ENCODE peak calls at places on chromosome 9, in six cellular contexts. S, K, B, N, Q and G are unnamed samples.

GRCh38 chr9:69809304-69809863 is 11.2 kb upstream of the CFAP95 start:
- DNase-seq in Q (no peak), K (no peak), N (no peak), B (peak), S (peak), G (no peak)

GRCh38 chr9:95517559-95517933 is 775 bp upstream of the PTCH1 start:
- DNase-seq in N (no peak), K (no peak), Q (no peak), S (no peak), B (no peak), G (no peak)

GRCh38 chr9:87686520-87687090 is 39.3 kb upstream of the CTSL start:
- DNase-seq in N (no peak), B (no peak), S (no peak), K (no peak), Q (no peak), G (no peak)

GRCh38 chr9:78001946-78002731 is 29.5 kb downstream of the GNAQ start:
- DNase-seq in S (no peak), N (no peak), Q (no peak), K (no peak), B (peak), G (no peak)

GRCh38 chr9:89440548-89440947 is 57.4 kb downstream of the SEMA4D start:
- DNase-seq in Q (no peak), S (no peak), N (no peak), B (no peak), K (no peak), G (no peak)

GRCh38 chr9:31334837-31335528 is 1049.5 kb upstream of the ACO1 start:
- DNase-seq in Q (no peak), N (no peak), K (no peak), B (no peak), S (no peak), G (no peak)

GRCh38 chr9:98860871-98861293 is 53.4 kb downstream of the GALNT12 start:
- DNase-seq in S (peak), Q (peak), B (peak), N (no peak), K (peak), G (no peak)

GRCh38 chr9:119289740-119290139 is 79.5 kb downstream of the BRINP1 start:
- DNase-seq in B (peak), K (peak), N (peak), Q (no peak), S (peak), G (no peak)

GRCh38 chr9:129879991-129880653 is 44.9 kb downstream of the USP20 start:
- DNase-seq in Q (no peak), B (no peak), N (no peak), S (no peak), K (no peak), G (no peak)

GRCh38 chr9:131348631-131349521 is 45.0 kb upstream of the PRRC2B start:
- DNase-seq in N (no peak), K (no peak), S (peak), Q (no peak), B (no peak), G (no peak)

GRCh38 chr9:137575725-137576411 is 2.9 kb downstream of the DPH7 start:
- DNase-seq in B (no peak), N (no peak), K (no peak), Q (no peak), S (no peak), G (no peak)
- TF ChIP-seq CTCF in B (no peak), N (no peak), K (no peak), Q (no peak), S (peak), G (no peak)

GRCh38 chr9:126386088-126386487 is 59.5 kb downstream of the MVB12B start:
- DNase-seq in K (no peak), S (no peak), Q (no peak), B (peak), N (no peak), G (no peak)
- TF ChIP-seq CTCF in K (peak), S (peak), Q (peak), B (peak), N (no peak), G (no peak)

DNA sequence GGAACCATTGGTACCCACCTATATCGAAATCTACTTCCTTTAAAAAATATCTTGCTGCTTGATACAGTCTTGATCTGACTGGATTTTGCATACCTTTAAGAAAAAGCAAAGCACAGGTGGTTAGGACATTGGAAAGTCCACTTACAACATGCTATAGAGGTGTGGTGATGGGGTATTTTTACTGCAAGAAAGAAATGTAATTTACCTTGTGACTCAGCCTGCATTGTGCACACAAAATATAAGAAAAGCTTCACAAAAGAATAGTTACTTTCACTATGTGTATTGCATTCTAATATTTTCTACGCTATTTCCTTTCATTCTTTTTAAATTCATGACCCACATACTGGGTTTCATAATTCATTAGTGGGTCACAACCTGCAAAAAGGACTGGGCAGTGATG is 236.2 kb upstream of the RASEF start:
- DNase-seq in S (no peak), Q (no peak), N (no peak), K (no peak), B (no peak), G (no peak)
- TF ChIP-seq CTCF in S (no peak), Q (no peak), N (no peak), K (no peak), B (no peak), G (no peak)

DNA sequence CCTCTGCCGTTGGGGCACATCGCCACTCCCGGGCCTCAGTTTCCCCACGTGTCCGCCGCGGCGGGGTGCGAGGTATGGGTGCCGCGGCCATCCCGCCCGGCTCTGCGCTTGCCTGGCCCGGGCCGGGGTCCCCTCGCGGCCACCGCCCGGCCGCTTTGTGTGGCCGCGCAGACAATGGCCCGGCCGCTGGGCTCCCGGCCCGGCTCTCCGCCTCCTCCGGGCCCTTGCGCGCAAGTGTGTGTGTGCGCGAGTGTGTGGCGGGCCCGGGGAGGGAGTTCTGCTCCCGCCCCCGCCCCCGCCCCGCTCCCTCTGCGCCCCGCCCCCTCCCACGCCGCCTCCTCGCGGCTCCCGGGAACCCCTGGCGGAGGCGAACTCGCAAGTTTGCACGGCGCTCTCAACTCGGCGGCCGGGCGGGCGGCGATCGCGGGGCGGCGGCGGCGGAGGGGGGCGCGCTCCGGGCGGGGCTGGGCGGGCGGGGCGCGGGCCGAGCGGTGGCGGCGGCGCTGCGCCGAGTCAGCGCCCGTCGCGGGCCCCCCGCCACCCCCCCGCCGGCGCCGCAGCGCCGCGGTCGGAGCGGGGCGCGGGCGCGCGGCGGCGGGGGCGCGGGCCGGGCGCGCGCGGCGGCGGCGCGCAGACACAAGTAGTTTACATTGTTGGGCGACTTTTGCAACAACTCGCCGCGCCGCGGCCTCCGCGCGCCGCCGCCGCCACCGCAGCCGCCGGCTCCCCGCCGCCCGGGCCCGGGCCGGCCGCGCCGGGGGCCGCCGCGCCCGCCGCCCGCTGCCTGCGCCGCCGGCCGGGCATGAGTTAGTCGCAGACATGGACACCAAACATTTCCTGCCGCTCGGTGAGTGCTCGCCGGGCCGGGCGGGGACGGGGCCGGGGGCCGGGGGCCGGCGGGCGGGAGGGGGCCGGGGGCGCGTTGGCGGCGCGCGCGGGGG is at the start of gene RXRA:
- DNase-seq in B (peak), Q (peak), S (peak), N (peak), K (no peak), G (peak)
- TF ChIP-seq CTCF in B (no peak), Q (peak), S (peak), N (no peak), K (no peak), G (no peak)

GRCh38 chr9:127918201-127919107 is 1.6 kb upstream of the ST6GALNAC4 start:
- DNase-seq in Q (no peak), B (peak), K (no peak), S (peak), N (no peak), G (no peak)
- TF ChIP-seq CTCF in Q (no peak), B (peak), K (no peak), S (peak), N (no peak), G (no peak)

GRCh38 chr9:37412431-37413151 is 9.9 kb upstream of the GRHPR start:
- DNase-seq in B (no peak), Q (no peak), S (peak), N (no peak), K (no peak), G (no peak)

GRCh38 chr9:37415011-37415719 is 7.3 kb upstream of the GRHPR start:
- DNase-seq in N (peak), Q (peak), K (peak), B (peak), S (peak), G (peak)

GRCh38 chr9:37414503-37414943 is 8.0 kb upstream of the GRHPR start:
- DNase-seq in Q (no peak), K (no peak), S (peak), N (no peak), B (no peak), G (no peak)

GRCh38 chr9:37410969-37411785 is 11.3 kb upstream of the GRHPR start:
- DNase-seq in N (no peak), K (no peak), Q (no peak), S (peak), B (no peak), G (no peak)

GRCh38 chr9:37413311-37413710 is 9.2 kb upstream of the GRHPR start:
- DNase-seq in Q (no peak), K (no peak), S (no peak), B (no peak), N (no peak), G (no peak)
- TF ChIP-seq CTCF in Q (no peak), K (no peak), S (no peak), B (no peak), N (no peak), G (no peak)

GRCh38 chr9:127166651-127167524 is 44.5 kb upstream of the ANGPTL2 start:
- DNase-seq in Q (no peak), N (no peak), S (no peak), B (no peak), K (no peak), G (no peak)
- TF ChIP-seq CTCF in Q (no peak), N (no peak), S (no peak), B (no peak), K (no peak), G (no peak)

DNA sequence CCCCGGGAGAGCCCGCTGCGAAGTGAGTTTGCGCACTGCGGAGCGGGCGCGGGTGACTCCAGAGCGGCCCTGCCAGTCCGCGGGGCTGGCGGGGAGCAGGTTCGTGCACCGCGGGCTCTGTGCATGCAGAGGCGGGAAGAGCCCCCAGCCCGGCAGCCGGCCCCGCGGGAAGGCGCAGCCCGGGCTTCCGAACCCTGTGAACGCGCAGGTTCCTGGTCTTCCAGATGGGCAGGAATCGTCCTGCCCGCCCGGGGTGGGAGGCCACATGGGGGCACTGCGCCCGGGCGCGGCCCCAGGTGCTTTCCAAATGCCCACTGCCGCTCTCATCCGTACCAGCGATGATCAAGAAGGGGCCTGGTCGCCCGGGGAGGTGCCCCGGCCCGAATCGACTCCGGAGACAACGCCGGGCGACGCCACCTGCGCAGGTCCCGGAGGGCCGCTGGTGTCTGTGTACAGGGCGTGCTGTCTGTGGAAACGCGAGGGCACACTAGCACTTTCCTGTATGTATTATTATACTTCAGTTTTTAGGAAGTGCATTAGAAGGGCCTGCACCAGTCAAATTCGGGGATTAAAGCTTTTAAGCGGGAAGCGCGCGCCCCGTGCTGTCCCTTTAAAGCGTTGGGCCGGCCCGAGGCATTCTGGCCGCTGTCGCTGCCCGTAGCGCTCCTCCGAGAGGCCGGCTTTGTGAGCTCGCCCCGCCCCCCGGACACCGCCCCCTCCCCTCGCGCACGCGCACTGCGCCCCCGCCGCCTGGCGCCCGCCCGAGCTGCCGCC is at the start of gene WDR5:
- DNase-seq in S (peak), K (peak), N (peak), Q (peak), B (peak), G (peak)
- TF ChIP-seq CTCF in S (peak), K (no peak), N (no peak), Q (peak), B (peak), G (peak)

GRCh38 chr9:81979196-81979595 is 9.4 kb upstream of the SPATA31D1 start:
- DNase-seq in S (no peak), K (no peak), Q (no peak), B (no peak), N (no peak), G (no peak)

GRCh38 chr9:81980568-81980967 is 8.0 kb upstream of the SPATA31D1 start:
- DNase-seq in K (no peak), Q (no peak), B (no peak), N (no peak), S (no peak), G (no peak)

GRCh38 chr9:81974764-81975163 is 13.8 kb upstream of the SPATA31D1 start:
- DNase-seq in Q (no peak), B (no peak), N (no peak), K (no peak), S (no peak), G (no peak)

GRCh38 chr9:81971727-81972126 is 16.8 kb upstream of the SPATA31D1 start:
- DNase-seq in K (no peak), N (no peak), Q (no peak), S (no peak), B (no peak), G (no peak)

DNA sequence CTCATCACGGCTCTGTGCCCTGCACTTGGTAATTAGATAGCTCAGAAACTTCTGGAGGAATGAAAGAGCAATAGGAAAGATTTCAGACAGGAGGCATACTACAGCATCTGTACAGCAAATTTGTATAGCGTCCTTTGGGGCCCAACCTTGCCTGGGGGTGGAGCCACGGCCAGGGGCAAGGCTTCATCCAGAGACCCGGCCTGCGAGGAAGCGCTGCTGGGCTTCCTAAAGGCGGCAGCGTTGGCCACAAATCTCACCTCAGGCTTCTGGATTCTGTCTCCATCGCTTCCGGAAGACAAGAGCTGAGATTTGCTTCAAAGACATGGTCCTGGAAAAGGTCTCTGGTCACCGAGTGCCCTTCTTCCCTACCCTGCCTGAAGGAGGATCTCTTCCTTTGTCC is 12.2 kb upstream of the SPATA31D1 start:
- DNase-seq in Q (no peak), N (no peak), S (peak), K (no peak), B (no peak), G (no peak)
- TF ChIP-seq CTCF in Q (no peak), N (no peak), S (peak), K (no peak), B (no peak), G (no peak)